ENCODE peak calls at places on chromosomes 5 and 9, in eight cellular contexts. R, L, J, O, Q, B, V and M are unnamed samples.
A peak's percentile ranks its signal among the peaks of the same experiment; 100 is the strongest.

GRCh38 chr5:174917976-174918554 is 193.7 kb downstream of the MSX2 start:
- DNase-seq in R (no peak), L (no peak), J (no peak), O (no peak), Q (no peak), B (no peak), V (no peak), M (no peak)

GRCh38 chr5:58156977-58157701 is 302.7 kb downstream of the PLK2 start:
- DNase-seq in R (peak; percentile 16), L (peak; percentile 23), J (no peak), O (no peak), Q (no peak), B (no peak), V (no peak), M (peak; percentile 77)

GRCh38 chr5:158821321-158821720 is 278.4 kb downstream of the EBF1 start:
- DNase-seq in R (no peak), L (no peak), J (no peak), O (no peak), Q (no peak), B (no peak), V (no peak), M (no peak)

GRCh38 chr9:122346478-122347347 is 24.1 kb upstream of the PTGS1 start:
- DNase-seq in R (peak; percentile 63), L (no peak), J (no peak), O (no peak), Q (no peak), B (no peak), V (peak; percentile 16), M (no peak)

GRCh38 chr9:5095795-5096194 is 89.6 kb downstream of the INSL6 start:
- DNase-seq in R (no peak), L (no peak), J (no peak), O (no peak), Q (no peak), B (no peak), V (no peak), M (no peak)

GRCh38 chr9:33025572-33026347 is 687 bp downstream of the DNAJA1 start:
- DNase-seq in R (peak; percentile 51), L (peak; percentile 51), J (peak; percentile 69), O (no peak), Q (no peak), B (peak; percentile 67), V (no peak), M (peak; percentile 24)

GRCh38 chr5:14507156-14507941 is 74.2 kb upstream of the OTULINL start:
- DNase-seq in R (no peak), L (no peak), J (no peak), O (no peak), Q (no peak), B (no peak), V (no peak), M (no peak)

GRCh38 chr5:178576591-178577351 is 13.4 kb downstream of the COL23A1 start:
- DNase-seq in R (no peak), L (no peak), J (no peak), O (no peak), Q (no peak), B (no peak), V (no peak), M (no peak)

GRCh38 chr9:3963266-3964019 is 336.4 kb downstream of the GLIS3 start:
- DNase-seq in R (no peak), L (peak; percentile 37), J (peak; percentile 83), O (no peak), Q (no peak), B (no peak), V (peak; percentile 10), M (peak; percentile 75)

GRCh38 chr9:6351757-6352156 is 23.6 kb downstream of the TPD52L3 start:
- DNase-seq in R (no peak), L (peak; percentile 9), J (no peak), O (no peak), Q (no peak), B (no peak), V (no peak), M (no peak)

GRCh38 chr5:73215525-73215890 is 42.5 kb downstream of the TMEM174 start:
- DNase-seq in R (no peak), L (no peak), J (no peak), O (no peak), Q (no peak), B (no peak), V (no peak), M (peak; percentile 53)

GRCh38 chr5:67341478-67341877 is 144.9 kb upstream of the CD180 start:
- DNase-seq in R (no peak), L (no peak), J (no peak), O (no peak), Q (no peak), B (no peak), V (no peak), M (no peak)

GRCh38 chr5:111408817-111409216 is 103.5 kb downstream of the STARD4 start:
- DNase-seq in R (no peak), L (no peak), J (no peak), O (no peak), Q (no peak), B (no peak), V (no peak), M (no peak)

GRCh38 chr5:96844476-96844990 is 31.8 kb upstream of the ERAP2 start:
- DNase-seq in R (no peak), L (peak; percentile 70), J (peak; percentile 18), O (no peak), Q (no peak), B (no peak), V (no peak), M (peak; percentile 26)

GRCh38 chr5:171850354-171850947 is 64.8 kb downstream of the SMIM23 start:
- DNase-seq in R (no peak), L (no peak), J (no peak), O (no peak), Q (no peak), B (no peak), V (peak; percentile 33), M (no peak)

GRCh38 chr9:129989740-129990139 is 53.2 kb downstream of the FNBP1 start:
- DNase-seq in R (no peak), L (no peak), J (peak; percentile 81), O (no peak), Q (no peak), B (no peak), V (no peak), M (peak; percentile 84)

GRCh38 chr5:180519098-180519497 is 24.9 kb downstream of the CNOT6 start:
- DNase-seq in R (no peak), L (no peak), J (peak; percentile 17), O (no peak), Q (no peak), B (no peak), V (no peak), M (peak; percentile 87)

GRCh38 chr9:135582541-135582940 is 21.0 kb downstream of the PAEP start:
- DNase-seq in R (no peak), L (no peak), J (no peak), O (no peak), Q (no peak), B (no peak), V (no peak), M (no peak)

GRCh38 chr9:137789295-137789895 is 88.2 kb upstream of the CACNA1B start:
- DNase-seq in R (no peak), L (no peak), J (no peak), O (no peak), Q (no peak), B (no peak), V (no peak), M (no peak)

GRCh38 chr5:61915646-61916045 is 390.4 kb upstream of the KIF2A start:
- DNase-seq in R (no peak), L (no peak), J (no peak), O (no peak), Q (no peak), B (no peak), V (no peak), M (no peak)
- TF ChIP-seq CTCF in R (no peak), L (no peak), J (no peak), O (no peak), Q (no peak), B (no peak), V (no peak), M (no peak)

GRCh38 chr5:156328176-156328575 is 1.2 kb downstream of the SGCD start:
- DNase-seq in R (no peak), L (no peak), J (no peak), O (no peak), Q (no peak), B (no peak), V (no peak), M (peak; percentile 33)

GRCh38 chr5:156325671-156326070 is 1.3 kb upstream of the SGCD start:
- DNase-seq in R (no peak), L (no peak), J (no peak), O (no peak), Q (no peak), B (no peak), V (no peak), M (no peak)

GRCh38 chr5:156326718-156327259 is at the start of gene SGCD:
- DNase-seq in R (peak; percentile 71), L (no peak), J (peak; percentile 46), O (no peak), Q (no peak), B (no peak), V (peak; percentile 40), M (peak; percentile 98)

GRCh38 chr5:156328766-156329165 is 1.8 kb downstream of the SGCD start:
- DNase-seq in R (no peak), L (no peak), J (no peak), O (no peak), Q (no peak), B (no peak), V (no peak), M (no peak)

DNA sequence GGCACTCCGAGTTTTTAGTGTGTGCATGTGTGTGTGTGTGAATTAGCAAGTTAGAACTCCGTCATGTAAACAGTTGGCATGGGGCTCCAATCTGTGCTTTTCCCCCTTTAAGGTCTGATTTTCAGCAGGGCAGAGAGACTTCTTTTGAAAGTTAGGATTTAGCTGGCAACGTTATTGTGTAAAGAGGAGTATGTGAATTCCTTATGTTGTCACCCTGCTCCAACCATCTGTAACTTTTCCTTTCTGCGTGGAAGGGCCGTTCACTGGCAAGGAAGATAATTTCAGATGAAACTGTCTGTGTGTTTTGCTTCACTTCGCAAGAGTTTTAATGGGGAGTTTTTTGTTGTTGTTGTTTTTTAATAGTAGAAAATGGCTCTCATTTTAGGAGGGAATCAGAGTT is 342 bp downstream of the SGCD start:
- DNase-seq in R (no peak), L (no peak), J (peak; percentile 14), O (no peak), Q (no peak), B (no peak), V (no peak), M (peak; percentile 42)
- H3K4me3 ChIP-seq in R (peak overlapping the region; percentile 72), L (no peak overlapping the region), J (peak overlapping the region; percentile 30), O (no peak overlapping the region), Q (no peak overlapping the region), B (no peak overlapping the region), V (peak overlapping the region; percentile 38), M (peak overlapping the region; percentile 79)

GRCh38 chr9:15618540-15619331 is 65.9 kb downstream of the CCDC171 start:
- DNase-seq in R (no peak), L (no peak), J (no peak), O (no peak), Q (no peak), B (no peak), V (no peak), M (no peak)

GRCh38 chr9:15617782-15618181 is 64.9 kb downstream of the CCDC171 start:
- DNase-seq in R (no peak), L (no peak), J (no peak), O (no peak), Q (no peak), B (no peak), V (no peak), M (no peak)

GRCh38 chr9:15622596-15622995 is 69.8 kb downstream of the CCDC171 start:
- DNase-seq in R (no peak), L (no peak), J (peak; percentile 20), O (no peak), Q (no peak), B (no peak), V (no peak), M (peak; percentile 16)
- TF ChIP-seq CTCF in R (peak; percentile 45), L (peak; percentile 30), J (peak; percentile 46), O (peak; percentile 65), Q (no peak), B (no peak), V (peak; percentile 49), M (peak; percentile 49)

GRCh38 chr9:127835930-127836586 is 18.4 kb downstream of the ENG start:
- DNase-seq in R (no peak), L (no peak), J (peak; percentile 85), O (no peak), Q (no peak), B (no peak), V (no peak), M (peak; percentile 82)
- H3K4me3 ChIP-seq in R (peak overlapping the region; percentile 34), L (no peak overlapping the region), J (no peak overlapping the region), O (no peak overlapping the region), Q (no peak overlapping the region), B (no peak overlapping the region), V (no peak overlapping the region), M (peak overlapping the region; percentile 40)